ENCODE peak calls at places on chromosome 4, in eight cellular contexts. Q is KBM-7; H is activated CD8-positive, alpha-beta memory T cell treated with anti-CD3 and anti-CD28 coated beads for 48 hours; Y is endothelial cell; B is ELR; C is A172; P is progenitor cell of endocrine pancreas; J is iris pigment epithelial cell. D is an unnamed sample.

GRCh38 chr4:48109413-48110263 is 24.4 kb downstream of the TXK start:
- DNase-seq in J (peak), H (no peak), P (no peak), Q (peak), B (peak), C (peak), Y (peak), D (peak)

GRCh38 chr4:176013466-176014247 is 52.0 kb upstream of the WDR17 start:
- DNase-seq in Y (no peak), C (no peak), B (no peak), Q (peak), J (no peak), H (no peak), P (no peak), D (no peak)

GRCh38 chr4:167578906-167579305 is 344.6 kb upstream of the SPOCK3 start:
- DNase-seq in H (no peak), B (peak), P (no peak), J (no peak), Y (no peak), Q (peak), C (peak), D (peak)

GRCh38 chr4:10157478-10158354 is 41.1 kb upstream of the WDR1 start:
- DNase-seq in Y (peak), J (peak), B (peak), H (no peak), C (peak), Q (peak), P (peak), D (peak)

GRCh38 chr4:71593306-71593705 is 190.6 kb downstream of the GC start:
- DNase-seq in Y (no peak), P (no peak), Q (no peak), H (no peak), C (no peak), J (no peak), B (no peak), D (no peak)

GRCh38 chr4:175431635-175432034 is 380.4 kb downstream of the GPM6A start:
- DNase-seq in Y (no peak), J (no peak), B (no peak), P (no peak), C (no peak), Q (no peak), H (no peak), D (no peak)

GRCh38 chr4:82500106-82500738 is 61.6 kb downstream of the TMEM150C start:
- DNase-seq in Y (no peak), H (no peak), C (no peak), B (peak), J (peak), Q (no peak), P (no peak), D (no peak)

GRCh38 chr4:4559596-4559995 is 17.7 kb upstream of the STX18 start:
- DNase-seq in B (peak), Y (no peak), C (peak), P (no peak), J (peak), H (no peak), Q (no peak), D (no peak)

GRCh38 chr4:70704333-70705145 is 16.2 kb downstream of the UTP3 start:
- DNase-seq in Y (peak), Q (peak), P (peak), J (peak), C (peak), H (no peak), B (peak), D (peak)

GRCh38 chr4:110611968-110612447 is 10.9 kb downstream of the PITX2 start:
- DNase-seq in J (peak), Y (no peak), C (no peak), Q (no peak), P (no peak), H (no peak), B (no peak), D (no peak)

GRCh38 chr4:168994961-168995360 is 15.1 kb downstream of the CBR4 start:
- DNase-seq in Q (no peak), H (no peak), C (no peak), J (no peak), P (no peak), B (no peak), Y (no peak), D (no peak)

GRCh38 chr4:12411072-12411471 is 982.4 kb upstream of the HS3ST1 start:
- DNase-seq in P (no peak), H (no peak), Y (no peak), C (no peak), Q (no peak), J (no peak), B (no peak), D (no peak)

GRCh38 chr4:54225671-54226398 is 3.3 kb upstream of the PDGFRA start:
- DNase-seq in P (no peak), Y (peak), B (no peak), Q (no peak), H (no peak), J (peak), C (no peak), D (no peak)

GRCh38 chr4:125728568-125728967 is 413.8 kb downstream of the FAT4 start:
- DNase-seq in C (peak), P (no peak), Y (no peak), Q (no peak), H (no peak), B (peak), J (peak), D (peak)